ENCODE peak calls at places on chromosome 20, in five cellular contexts. M is right cardiac atrium, K is hepatocyte, V is coronary artery, S is epithelial cell of esophagus. Y is an unnamed sample.

GRCh38 chr20:53774487-53775203 is 181.0 kb upstream of the ZNF217 start:
- DNase-seq in M (no peak), S (peak), V (no peak), K (no peak), Y (no peak)

GRCh38 chr20:44491635-44492395 is 16.1 kb downstream of the TTPAL start:
- DNase-seq in S (peak), K (no peak), M (peak), V (no peak), Y (peak)

GRCh38 chr20:3168079-3168828 is 5.1 kb downstream of the LZTS3 start:
- DNase-seq in M (peak), S (no peak), V (no peak), K (peak), Y (peak)

GRCh38 chr20:59813948-59814834 is 119.2 kb downstream of the SYCP2 start:
- DNase-seq in S (no peak), K (no peak), V (peak), M (no peak), Y (no peak)

GRCh38 chr20:7710440-7710839 is 229.8 kb downstream of the HAO1 start:
- DNase-seq in V (no peak), S (peak), K (no peak), M (no peak), Y (no peak)

GRCh38 chr20:7695622-7696021 is 244.6 kb downstream of the HAO1 start:
- DNase-seq in K (no peak), S (peak), M (no peak), V (no peak), Y (no peak)

GRCh38 chr20:21511850-21512633 is 1.8 kb downstream of the NKX2-2 start:
- DNase-seq in M (no peak), V (peak), K (no peak), S (peak), Y (peak)

GRCh38 chr20:31260326-31260932 is 3.0 kb downstream of the DEFB115 start:
- DNase-seq in S (peak), M (no peak), K (peak), V (no peak), Y (peak)

GRCh38 chr20:9518776-9519175 is 4.4 kb downstream of the LAMP5 start:
- DNase-seq in V (no peak), M (no peak), S (no peak), K (no peak), Y (peak)
- H3K4me3 ChIP-seq in V (no peak), M (no peak), S (no peak), K (no peak), Y (no peak)

GRCh38 chr20:4179545-4179944 is 164.2 kb upstream of the RNF24 start:
- DNase-seq in S (no peak), K (no peak), M (no peak), V (no peak), Y (no peak)

GRCh38 chr20:4180355-4180754 is 165.0 kb upstream of the RNF24 start:
- DNase-seq in K (no peak), S (no peak), M (no peak), V (no peak), Y (no peak)

GRCh38 chr20:4183361-4183760 is 168.0 kb upstream of the RNF24 start:
- DNase-seq in K (no peak), V (no peak), M (no peak), S (no peak), Y (no peak)

GRCh38 chr20:4187147-4187546 is 171.8 kb upstream of the RNF24 start:
- DNase-seq in K (no peak), M (no peak), S (no peak), V (no peak), Y (no peak)

GRCh38 chr20:4181956-4182945 is 166.9 kb upstream of the RNF24 start:
- DNase-seq in K (no peak), M (peak), V (no peak), S (no peak), Y (no peak)
- H3K4me3 ChIP-seq in K (no peak), M (no peak), V (no peak), S (no peak), Y (no peak)

DNA sequence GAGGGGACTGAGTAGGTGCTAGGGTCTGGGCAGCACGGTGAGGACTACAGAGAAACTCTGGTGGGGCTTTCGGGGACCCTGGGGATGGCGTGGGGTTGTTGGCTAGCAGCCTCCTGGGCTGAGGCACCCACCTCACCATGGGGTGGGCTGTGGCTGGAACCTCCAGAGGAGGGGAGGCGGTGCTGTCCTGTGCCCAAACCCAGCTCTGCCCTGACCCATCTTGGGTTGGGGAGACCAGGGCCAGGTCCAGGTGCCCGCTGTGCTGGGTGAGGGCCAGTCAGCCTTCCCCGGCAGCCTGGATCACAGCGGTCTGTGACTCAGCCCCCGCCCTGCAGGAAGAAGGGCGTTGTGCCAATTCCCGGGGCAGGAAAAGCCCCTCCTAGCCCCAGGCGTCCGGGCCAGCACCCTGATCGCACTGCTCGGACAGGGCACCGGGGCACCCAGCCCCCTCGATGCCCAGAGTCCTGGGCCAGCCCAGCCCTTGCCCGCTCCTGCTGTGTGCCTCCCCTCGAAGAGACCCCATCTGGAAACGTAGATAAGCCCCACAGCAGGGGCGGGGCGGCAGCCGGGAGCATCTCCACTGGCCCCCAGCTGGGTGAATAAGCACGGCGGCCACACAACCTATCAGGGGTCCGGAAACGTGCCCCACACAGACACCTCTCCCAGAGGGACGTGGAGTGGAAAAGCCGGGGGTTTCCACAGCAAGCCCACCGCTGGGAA is 10.0 kb downstream of the LAMA5 start:
- DNase-seq in K (no peak), S (peak), V (no peak), M (peak), Y (no peak)
- H3K4me3 ChIP-seq in K (no peak), S (no peak), V (peak), M (no peak), Y (no peak)

GRCh38 chr20:10504893-10505292 is 69.8 kb downstream of the SLX4IP start:
- DNase-seq in S (peak), V (no peak), M (no peak), K (peak), Y (no peak)

GRCh38 chr20:10502098-10502526 is 67.0 kb downstream of the SLX4IP start:
- DNase-seq in V (no peak), S (no peak), M (no peak), K (no peak), Y (no peak)

GRCh38 chr20:10498196-10498595 is 63.1 kb downstream of the SLX4IP start:
- DNase-seq in V (no peak), K (no peak), M (no peak), S (no peak), Y (peak)

GRCh38 chr20:10497283-10497682 is 62.2 kb downstream of the SLX4IP start:
- DNase-seq in M (no peak), V (no peak), K (no peak), S (no peak), Y (no peak)

DNA sequence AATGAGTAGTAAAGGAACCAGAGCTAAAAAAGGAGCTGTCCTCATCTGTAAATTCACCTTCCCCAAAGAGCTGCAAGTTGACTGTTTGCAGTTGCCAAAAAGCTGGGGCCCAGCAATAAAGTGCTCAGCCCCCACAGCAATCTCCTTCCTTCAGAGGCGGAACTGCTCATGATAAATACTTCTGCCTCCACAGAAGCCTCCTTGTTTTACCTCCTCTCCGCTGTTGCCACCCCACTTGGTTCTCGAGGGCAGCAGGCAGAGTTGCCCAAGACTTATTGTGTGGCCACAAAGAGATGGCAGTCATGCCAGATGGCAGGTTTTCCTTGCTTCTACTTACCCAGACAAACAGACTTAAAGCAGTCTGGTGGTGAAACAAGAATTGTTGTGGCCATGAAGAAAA is 66.3 kb downstream of the SLX4IP start:
- DNase-seq in K (no peak), S (peak), M (no peak), V (no peak), Y (no peak)
- H3K4me3 ChIP-seq in K (no peak), S (no peak), M (peak), V (peak), Y (no peak)

GRCh38 chr20:50188879-50189680 is 1.6 kb upstream of the CEBPB start:
- DNase-seq in K (peak), V (no peak), M (peak), S (no peak), Y (no peak)
- H3K4me3 ChIP-seq in K (no peak), V (no peak), M (no peak), S (no peak), Y (no peak)

GRCh38 chr20:64077094-64077493 is 2.2 kb downstream of the RGS19 start:
- DNase-seq in V (no peak), S (no peak), M (peak), K (no peak), Y (no peak)
- H3K4me3 ChIP-seq in V (peak), S (no peak), M (no peak), K (no peak), Y (no peak)